ENCODE peak calls at places on chromosomes 4 and X, in nine cellular contexts. M is omental fat pad, G is GM23248, V is RCC 7860, N is A549, U is mammary epithelial cell, L is GM10248, O is COR-L47, E is GDM1. Z is an unnamed sample.

GRCh38 chr4:16226816-16227461 is 668 bp upstream of the TAPT1 start:
- DNase-seq in G (peak), E (peak), M (peak), L (peak), V (no peak), O (peak), U (peak), N (no peak), Z (no peak)

GRCh38 chr4:42554072-42554471 is 102.8 kb downstream of the ATP8A1 start:
- DNase-seq in U (no peak), G (no peak), N (no peak), O (no peak), M (no peak), V (no peak), E (no peak), L (no peak), Z (peak)

GRCh38 chr4:174210354-174210753 is 73.1 kb downstream of the FBXO8 start:
- DNase-seq in U (no peak), N (no peak), V (no peak), O (no peak), E (no peak), G (no peak), L (no peak), M (no peak), Z (no peak)

GRCh38 chrX:37986893-37987292 is 19.5 kb upstream of the SYTL5 start:
- DNase-seq in E (no peak), U (no peak), M (no peak), V (peak), N (no peak), O (no peak), G (peak), L (no peak), Z (peak)

GRCh38 chrX:40973619-40974018 is 111.6 kb upstream of the USP9X start:
- DNase-seq in U (no peak), N (no peak), G (no peak), V (no peak), E (no peak), M (no peak), O (no peak), L (no peak), Z (no peak)

GRCh38 chr4:154781983-154782293 is 866 bp downstream of the RBM46 start:
- DNase-seq in M (no peak), U (no peak), E (no peak), O (no peak), L (no peak), G (peak), V (no peak), N (no peak), Z (no peak)

GRCh38 chr4:11252149-11252548 is 176.5 kb downstream of the HS3ST1 start:
- DNase-seq in G (no peak), M (no peak), U (no peak), N (no peak), O (no peak), L (no peak), E (no peak), V (no peak), Z (no peak)

GRCh38 chr4:148092316-148093014 is 349.7 kb downstream of the NR3C2 start:
- DNase-seq in V (no peak), M (no peak), U (no peak), O (no peak), E (no peak), G (no peak), N (no peak), L (no peak), Z (peak)

GRCh38 chrX:85620466-85620865 is 241.0 kb upstream of the POF1B start:
- DNase-seq in M (no peak), N (no peak), L (no peak), V (no peak), E (no peak), O (no peak), U (no peak), G (no peak), Z (no peak)

GRCh38 chr4:185540040-185540439 is 4.7 kb upstream of the PDLIM3 start:
- DNase-seq in M (no peak), N (no peak), U (no peak), V (no peak), G (no peak), O (no peak), E (no peak), L (no peak), Z (no peak)

GRCh38 chr4:6178757-6179156 is 21.6 kb downstream of the JAKMIP1 start:
- DNase-seq in O (no peak), N (no peak), E (no peak), M (no peak), U (no peak), L (no peak), V (no peak), G (peak), Z (no peak)

GRCh38 chrX:86383681-86384540 is 235.7 kb downstream of the DACH2 start:
- DNase-seq in M (no peak), N (no peak), L (no peak), G (no peak), E (no peak), O (no peak), U (no peak), V (no peak), Z (no peak)

Z was measured in fibroblast of the aortic adventitia.